ENCODE peak calls at places on chromosomes 13 and 19, in four cellular contexts. G, H, R and X are unnamed samples. For H3K4me1, the result is how much of the 10 kb centered on the place peaks cover.

GRCh38 chr13:52851153-52851962 is 2.9 kb upstream of the PCDH8 start:
- DNase-seq in G (peak), R (no peak), H (peak), X (peak)

GRCh38 chr13:113094410-113094800 is 11.2 kb upstream of the F7 start:
- DNase-seq in H (no peak), G (no peak), R (no peak), X (no peak)

GRCh38 chr13:101795025-101795424 is 342.6 kb downstream of the ITGBL1 start:
- DNase-seq in H (no peak), G (no peak), R (no peak), X (no peak)

GRCh38 chr19:17680235-17680722 is 7.9 kb downstream of the UNC13A start:
- DNase-seq in R (no peak), G (peak), H (peak), X (peak)

GRCh38 chr13:113837554-113838355 is 26.1 kb downstream of the GAS6 start:
- DNase-seq in H (peak), G (peak), R (no peak), X (peak)

GRCh38 chr19:17419154-17419490 is 725 bp upstream of the MVB12A start:
- DNase-seq in G (no peak), R (no peak), H (no peak), X (no peak)

GRCh38 chr19:6678690-6679109 is 8.7 kb upstream of the TNFSF14 start:
- DNase-seq in R (no peak), H (no peak), G (no peak), X (no peak)

GRCh38 chr19:40613669-40614594 is 12.8 kb downstream of the LTBP4 start:
- DNase-seq in R (no peak), H (peak), G (no peak), X (peak)

GRCh38 chr13:52743569-52743968 is 3.9 kb upstream of the CNMD start:
- DNase-seq in R (no peak), H (no peak), G (no peak), X (no peak)

GRCh38 chr13:112454648-112455334 is 78.6 kb downstream of the SPACA7 start:
- DNase-seq in G (no peak), H (no peak), R (no peak), X (no peak)

GRCh38 chr19:6728346-6728745 is 7.9 kb upstream of the C3 start:
- DNase-seq in G (no peak), H (no peak), R (no peak), X (peak)

GRCh38 chr19:8576273-8576993 is 809 bp downstream of the MYO1F start:
- DNase-seq in R (no peak), G (no peak), H (peak), X (no peak)

GRCh38 chr13:38090913-38091312 is 221.3 kb upstream of the TRPC4 start:
- DNase-seq in R (no peak), H (no peak), G (no peak), X (no peak)

GRCh38 chr13:42707596-42707995 is 73.8 kb upstream of the FAM216B start:
- DNase-seq in G (no peak), R (no peak), H (no peak), X (no peak)

GRCh38 chr13:94610475-94610874 is 8.8 kb downstream of the GPR180 start:
- DNase-seq in G (no peak), R (no peak), H (no peak), X (no peak)

GRCh38 chr13:35926859-35927530 is 204.2 kb downstream of the DCLK1 start:
- DNase-seq in G (no peak), R (no peak), H (no peak), X (no peak)

GRCh38 chr19:10226376-10227214 is 4.5 kb downstream of the S1PR2 start:
- DNase-seq in H (peak), R (no peak), G (no peak), X (peak)

GRCh38 chr19:10228925-10229324 is 2.2 kb downstream of the S1PR2 start:
- DNase-seq in G (no peak), R (no peak), H (no peak), X (no peak)

GRCh38 chr19:10228393-10228792 is 2.7 kb downstream of the S1PR2 start:
- DNase-seq in R (no peak), G (no peak), H (no peak), X (no peak)

GRCh38 chr19:10226021-10226375 is 5.1 kb downstream of the S1PR2 start:
- DNase-seq in R (no peak), H (no peak), G (no peak), X (no peak)

DNA sequence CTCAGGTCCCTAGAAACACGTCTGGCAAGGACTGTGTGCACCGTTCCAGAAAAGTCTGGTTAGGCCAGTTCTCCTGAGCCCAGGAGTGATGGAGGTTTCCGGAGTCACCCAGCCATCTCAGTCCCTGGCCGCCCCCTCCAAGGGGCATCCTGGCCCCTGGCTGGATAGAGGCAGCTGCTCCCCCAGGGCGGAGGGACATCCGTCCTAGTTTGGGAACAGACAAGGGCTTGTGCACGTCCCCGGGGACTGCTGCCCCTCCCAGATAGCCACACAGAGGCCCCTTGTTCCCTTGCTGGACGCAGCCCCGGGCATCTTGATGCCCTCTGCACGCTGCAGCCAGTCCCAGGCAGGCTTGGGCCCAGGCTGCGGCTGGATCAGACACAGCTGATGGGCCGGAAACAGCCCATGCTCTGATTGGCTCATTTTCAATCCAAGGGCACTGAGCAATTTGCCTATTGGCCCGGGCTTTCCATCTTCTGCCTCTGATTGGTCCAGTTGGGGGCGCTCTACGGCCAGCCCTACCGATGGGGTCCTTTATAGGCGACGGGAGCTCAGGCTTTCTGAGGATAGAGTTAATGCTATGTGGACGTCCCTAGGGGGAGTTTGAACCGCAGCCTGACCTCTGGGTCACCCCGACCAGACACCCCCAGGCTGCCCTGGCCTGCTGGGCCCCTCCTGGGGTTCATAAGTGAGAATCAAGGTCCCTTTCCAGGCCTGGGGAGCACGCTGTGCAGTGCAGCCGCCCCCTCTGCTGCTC is 3.7 kb downstream of the S1PR2 start:
- DNase-seq in G (no peak), H (no peak), R (no peak), X (no peak)
- H3K4me3 ChIP-seq in G (no peak), H (no peak), R (no peak), X (no peak)

GRCh38 chr19:4064073-4064550 is 2.6 kb downstream of the ZBTB7A start:
- DNase-seq in G (peak), H (peak), R (no peak), X (peak)
- H3K4me1 ChIP-seq in G (half or more), H (half or more), R (under half), X (under half)

DNA sequence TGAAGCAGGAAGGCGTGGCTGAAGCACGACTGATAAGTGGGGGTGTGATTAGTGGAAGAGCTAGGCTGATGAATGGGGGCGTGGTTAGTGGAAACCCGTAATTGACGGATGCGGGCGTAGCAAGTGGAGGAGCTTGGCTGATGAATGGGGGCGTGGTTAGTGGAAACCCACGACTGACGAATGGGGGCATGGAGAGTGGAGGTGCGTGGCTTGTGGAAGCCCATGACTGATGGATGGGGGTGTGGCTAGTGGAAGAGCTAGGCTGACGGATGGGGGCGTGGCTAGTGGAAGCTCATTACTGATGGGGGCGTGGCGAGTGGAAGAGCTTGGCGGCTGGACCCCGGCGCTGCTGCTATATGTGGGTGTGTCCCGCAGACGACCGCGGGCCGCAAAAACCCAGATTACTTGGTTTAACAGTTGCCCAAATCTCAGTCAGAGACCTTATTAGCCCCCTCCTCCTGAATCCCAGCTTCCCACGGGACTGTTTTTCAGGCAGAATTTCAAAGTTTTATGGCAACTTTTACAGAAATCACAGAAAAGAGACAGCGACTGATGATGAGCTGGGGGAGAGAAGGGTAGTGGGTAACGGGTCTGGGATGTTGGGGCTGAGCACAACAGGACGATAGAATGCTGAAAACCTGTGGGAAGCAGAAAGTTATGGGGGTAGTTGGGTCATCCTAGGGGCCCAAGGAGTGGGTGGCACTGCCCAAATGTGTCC is 9.0 kb upstream of the MEIS3 start:
- DNase-seq in H (peak), R (peak), G (peak), X (peak)
- H3K4me3 ChIP-seq in H (no peak), R (peak), G (no peak), X (no peak)

DNA sequence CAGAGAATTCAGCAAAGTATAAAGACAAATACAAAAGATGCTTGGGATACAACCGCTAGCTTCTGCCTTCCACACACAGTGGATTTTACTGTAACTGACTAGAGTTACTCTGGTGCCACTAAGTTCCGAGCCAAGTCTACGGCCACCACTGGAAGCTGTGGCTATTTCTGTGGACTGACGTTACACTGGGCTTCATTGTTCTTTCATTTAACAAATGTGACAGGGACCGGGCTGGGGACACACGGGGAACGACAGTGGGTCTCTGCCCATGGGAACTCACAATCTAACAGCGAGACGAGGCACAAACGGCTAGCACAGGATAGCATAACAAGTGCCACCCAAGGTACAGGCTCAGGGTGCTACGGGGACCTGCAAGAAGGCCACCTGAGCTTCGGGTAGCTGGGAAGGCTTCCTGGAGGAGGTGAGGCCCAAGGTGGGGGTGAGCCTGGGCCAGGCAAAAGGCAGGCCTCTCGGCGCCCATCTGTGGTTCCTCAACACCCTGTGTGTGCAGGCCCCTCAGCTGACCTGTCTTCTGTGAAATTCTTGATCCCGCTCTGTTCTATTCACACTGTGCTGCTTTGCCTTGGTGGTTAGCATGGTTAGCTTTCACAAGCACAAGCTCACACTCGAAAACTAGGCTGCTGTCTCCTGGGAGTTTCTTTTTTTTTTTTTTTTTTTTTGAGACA is 10.3 kb upstream of the IL4I1 start:
- DNase-seq in R (no peak), G (no peak), H (no peak), X (no peak)
- H3K4me1 ChIP-seq in R (under half), G (under half), H (under half), X (under half)

DNA sequence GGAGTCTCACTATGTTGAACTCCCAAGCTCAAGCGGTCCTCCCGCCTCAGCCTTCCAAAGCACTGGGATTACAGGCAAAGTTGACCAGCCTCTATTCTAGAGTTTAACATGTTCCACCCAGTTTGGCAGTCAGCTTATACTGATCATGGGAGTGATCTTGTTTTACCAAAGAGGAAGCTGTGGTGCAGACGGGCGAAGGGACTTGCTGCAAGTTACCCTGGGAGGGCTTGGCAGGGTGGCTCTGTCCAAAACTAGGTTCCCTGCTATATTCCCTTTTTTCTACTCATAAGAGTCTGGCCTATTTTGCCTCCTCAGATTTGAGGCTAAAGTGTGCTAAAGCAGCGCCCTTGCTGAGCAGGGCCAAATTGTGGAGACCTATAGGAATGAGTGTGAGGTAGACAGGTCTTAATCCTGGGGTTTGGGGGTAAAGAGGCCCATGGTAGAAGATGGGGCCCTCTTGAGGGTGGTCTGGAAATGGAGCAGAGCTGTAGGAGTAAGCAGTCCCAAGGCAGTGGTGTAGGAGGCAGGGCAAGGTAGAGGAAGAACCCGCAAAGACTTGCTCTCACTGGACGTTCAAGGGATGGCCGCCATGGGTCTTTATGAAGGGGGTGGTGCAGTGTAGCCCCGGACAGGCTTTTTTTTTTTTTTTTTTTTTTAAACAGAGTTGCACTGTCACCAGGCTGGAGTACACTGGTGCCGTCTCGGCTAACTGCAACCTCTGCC is 3.3 kb downstream of the RPS19 start:
- DNase-seq in G (no peak), R (no peak), H (no peak), X (no peak)
- H3K4me3 ChIP-seq in G (no peak), R (no peak), H (no peak), X (no peak)

DNA sequence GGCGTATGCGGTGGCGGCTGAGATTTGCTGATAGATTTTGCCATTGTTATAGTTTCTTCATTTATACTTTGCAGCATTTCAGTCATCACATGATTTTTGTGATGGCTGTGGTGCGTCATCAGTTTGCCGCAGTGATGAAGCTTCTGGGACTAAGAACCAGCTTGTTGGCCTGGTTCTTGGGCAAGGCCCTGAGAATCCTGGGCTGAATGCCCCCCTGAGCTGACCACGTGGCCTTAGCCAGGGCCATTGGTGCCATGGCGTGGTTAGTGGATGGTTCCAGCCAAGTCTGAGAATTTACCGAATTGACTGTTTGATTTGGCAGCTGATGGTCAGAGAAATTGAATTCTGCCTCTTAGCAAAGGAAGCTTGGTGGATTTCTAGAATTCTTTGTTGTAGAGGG is 17.8 kb downstream of the GATAD2A start:
- DNase-seq in H (no peak), R (no peak), G (no peak), X (peak)
- H3K4me1 ChIP-seq in H (under half), R (under half), G (under half), X (under half)

DNA sequence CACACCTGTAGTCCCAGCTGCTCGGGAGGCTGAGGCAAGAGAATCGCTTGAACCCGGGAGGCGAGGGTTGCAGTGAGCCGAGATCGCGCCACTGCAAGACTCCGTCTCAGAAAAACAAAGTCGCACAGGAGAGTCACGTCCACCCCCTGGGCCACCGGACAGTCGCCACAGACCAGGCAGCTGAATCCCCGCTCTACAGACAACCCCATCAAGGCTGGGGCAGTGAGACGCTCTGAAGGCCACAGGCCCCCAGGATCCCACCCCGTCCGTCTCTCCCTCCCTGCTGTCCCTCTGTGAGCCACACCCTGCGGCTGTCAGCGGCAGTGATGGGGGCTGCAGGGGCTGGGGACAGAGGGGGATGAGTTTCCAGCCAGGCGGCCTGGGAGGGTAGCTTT is 15.5 kb upstream of the PTBP1 start:
- DNase-seq in H (no peak), G (no peak), R (no peak), X (no peak)
- H3K4me3 ChIP-seq in H (no peak), G (no peak), R (peak), X (no peak)

DNA sequence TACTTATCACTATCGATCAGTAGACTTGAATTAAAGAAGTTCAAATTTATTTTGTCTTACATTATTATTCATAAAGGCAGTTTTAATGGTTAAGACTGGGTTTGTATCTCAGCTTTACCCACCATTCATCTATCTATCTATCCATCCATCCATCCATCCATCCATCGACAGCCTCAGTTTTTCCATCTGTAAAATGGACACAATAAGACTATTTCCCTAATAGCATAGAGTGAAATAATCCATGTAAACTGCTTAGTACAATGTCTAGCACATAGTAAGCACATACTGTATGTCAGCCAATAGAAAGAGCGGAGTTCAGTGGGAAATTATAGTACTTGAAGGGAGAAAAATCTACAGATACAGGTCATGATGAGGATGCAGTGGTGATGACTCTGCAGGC is 37.3 kb upstream of the TM9SF2 start:
- DNase-seq in R (no peak), H (no peak), G (no peak), X (no peak)
- H3K4me1 ChIP-seq in R (under half), H (under half), G (under half), X (under half)